ENCODE peak calls at places on chromosomes 12 and 14, in four cellular contexts. R is fibroblast of the conjunctiva, K is SW480, O is SK-N-DZ. Q is an unnamed sample.
A peak's percentile ranks its signal among the peaks of the same experiment; 100 is the strongest.

GRCh38 chr14:77024171-77024627 is 4.3 kb downstream of the IRF2BPL start:
- DNase-seq in R (no peak), K (peak; percentile 57), O (no peak), Q (no peak)

GRCh38 chr12:59041241-59042121 is 121.2 kb upstream of the LRIG3 start:
- DNase-seq in R (peak; percentile 84), K (no peak), O (no peak), Q (no peak)

GRCh38 chr14:38316922-38317321 is 61.0 kb upstream of the CLEC14A start:
- DNase-seq in R (no peak), K (no peak), O (no peak), Q (no peak)

GRCh38 chr12:88266851-88267360 is 124.8 kb downstream of the TMTC3 start:
- DNase-seq in R (no peak), K (no peak), O (no peak), Q (no peak)

GRCh38 chr14:36661506-36662257 is at the start of gene PAX9:
- DNase-seq in R (peak; percentile 46), K (peak; percentile 87), O (no peak), Q (peak; percentile 90)

GRCh38 chr12:119154435-119154818 is 24.3 kb upstream of the HSPB8 start:
- DNase-seq in R (no peak), K (no peak), O (no peak), Q (no peak)

GRCh38 chr12:12724421-12725085 is 7.4 kb downstream of the CDKN1B start:
- DNase-seq in R (no peak), K (peak; percentile 48), O (no peak), Q (peak; percentile 43)

GRCh38 chr14:93047661-93048060 is 68.1 kb downstream of the ITPK1 start:
- DNase-seq in R (no peak), K (no peak), O (no peak), Q (no peak)

GRCh38 chr12:74365178-74365964 is 172.3 kb upstream of the ATXN7L3B start:
- DNase-seq in R (peak; percentile 49), K (peak; percentile 27), O (peak; percentile 43), Q (no peak)

GRCh38 chr14:23631702-23632460 is 4.3 kb upstream of the DHRS2 start:
- DNase-seq in R (peak; percentile 88), K (peak; percentile 74), O (peak; percentile 68), Q (peak; percentile 84)

Q was measured in GM13977.